ENCODE peak calls at places on chromosome 11, in eight cellular contexts. One of them, this sample, is unnamed.

GRCh38 chr11:5986885-5987284 is at the start of gene OR52L1:
- DNase-seq in HEK293T: no peak
- DNase-seq in NCI-H1092 treated with DMSO at 0.1 percent for 48 hours: no peak
- DNase-seq in MV-4-11: no peak
- DNase-seq in NCI-H774: no peak
- DNase-seq in M059J: no peak
- DNase-seq in left lung: no peak
- DNase-seq in GM23248: no peak
- DNase-seq in this sample: no peak

GRCh38 chr11:102664001-102664752 is 39.0 kb upstream of the MMP20 start:
- DNase-seq in HEK293T: peak; percentile 18
- DNase-seq in NCI-H1092 treated with DMSO at 0.1 percent for 48 hours: no peak
- DNase-seq in MV-4-11: peak; percentile 27
- DNase-seq in NCI-H774: no peak
- DNase-seq in M059J: no peak
- DNase-seq in left lung: no peak
- DNase-seq in GM23248: peak; percentile 31
- DNase-seq in this sample: no peak

GRCh38 chr11:33135216-33135615 is 26.1 kb downstream of the CSTF3 start:
- DNase-seq in HEK293T: no peak
- DNase-seq in NCI-H1092 treated with DMSO at 0.1 percent for 48 hours: no peak
- DNase-seq in MV-4-11: no peak
- DNase-seq in NCI-H774: no peak
- DNase-seq in M059J: no peak
- DNase-seq in left lung: no peak
- DNase-seq in GM23248: peak; percentile 84
- DNase-seq in this sample: no peak

GRCh38 chr11:103618532-103618931 is 417.9 kb upstream of the DDI1 start:
- DNase-seq in HEK293T: no peak
- DNase-seq in NCI-H1092 treated with DMSO at 0.1 percent for 48 hours: no peak
- DNase-seq in MV-4-11: no peak
- DNase-seq in NCI-H774: no peak
- DNase-seq in M059J: peak; percentile 40
- DNase-seq in left lung: no peak
- DNase-seq in GM23248: peak; percentile 85
- DNase-seq in this sample: no peak

GRCh38 chr11:40338062-40338461 is 1121.4 kb downstream of the LRRC4C start:
- DNase-seq in HEK293T: no peak
- DNase-seq in NCI-H1092 treated with DMSO at 0.1 percent for 48 hours: no peak
- DNase-seq in MV-4-11: no peak
- DNase-seq in NCI-H774: no peak
- DNase-seq in M059J: no peak
- DNase-seq in left lung: no peak
- DNase-seq in GM23248: no peak
- DNase-seq in this sample: no peak

GRCh38 chr11:33449798-33450197 is 192.6 kb downstream of the HIPK3 start:
- DNase-seq in HEK293T: no peak
- DNase-seq in NCI-H1092 treated with DMSO at 0.1 percent for 48 hours: no peak
- DNase-seq in MV-4-11: no peak
- DNase-seq in NCI-H774: no peak
- DNase-seq in M059J: peak; percentile 80
- DNase-seq in left lung: no peak
- DNase-seq in GM23248: peak; percentile 53
- DNase-seq in this sample: no peak

GRCh38 chr11:39992550-39992949 is 1466.9 kb downstream of the LRRC4C start:
- DNase-seq in HEK293T: no peak
- DNase-seq in NCI-H1092 treated with DMSO at 0.1 percent for 48 hours: no peak
- DNase-seq in MV-4-11: no peak
- DNase-seq in NCI-H774: no peak
- DNase-seq in M059J: no peak
- DNase-seq in left lung: no peak
- DNase-seq in GM23248: no peak
- DNase-seq in this sample: no peak

GRCh38 chr11:80702264-80702663 is 1261.4 kb upstream of the TENM4 start:
- DNase-seq in HEK293T: no peak
- DNase-seq in NCI-H1092 treated with DMSO at 0.1 percent for 48 hours: no peak
- DNase-seq in MV-4-11: no peak
- DNase-seq in NCI-H774: no peak
- DNase-seq in M059J: peak; percentile 73
- DNase-seq in left lung: no peak
- DNase-seq in GM23248: no peak
- DNase-seq in this sample: no peak

GRCh38 chr11:92531051-92531747 is 306.6 kb downstream of the FAT3 start:
- DNase-seq in HEK293T: no peak
- DNase-seq in NCI-H1092 treated with DMSO at 0.1 percent for 48 hours: no peak
- DNase-seq in MV-4-11: no peak
- DNase-seq in NCI-H774: no peak
- DNase-seq in M059J: no peak
- DNase-seq in left lung: no peak
- DNase-seq in GM23248: no peak
- DNase-seq in this sample: peak; percentile 99

GRCh38 chr11:24298126-24298525 is 198.7 kb upstream of the LUZP2 start:
- DNase-seq in HEK293T: no peak
- DNase-seq in NCI-H1092 treated with DMSO at 0.1 percent for 48 hours: no peak
- DNase-seq in MV-4-11: no peak
- DNase-seq in NCI-H774: no peak
- DNase-seq in M059J: no peak
- DNase-seq in left lung: no peak
- DNase-seq in GM23248: peak; percentile 15
- DNase-seq in this sample: no peak

GRCh38 chr11:126628790-126629621 is 273.5 kb downstream of the ST3GAL4 start:
- DNase-seq in HEK293T: no peak
- DNase-seq in NCI-H1092 treated with DMSO at 0.1 percent for 48 hours: peak; percentile 83
- DNase-seq in MV-4-11: no peak
- DNase-seq in NCI-H774: no peak
- DNase-seq in M059J: no peak
- DNase-seq in left lung: no peak
- DNase-seq in GM23248: peak; percentile 95
- DNase-seq in this sample: peak; percentile 48

GRCh38 chr11:10139656-10140055 is 154.4 kb downstream of the SBF2 start:
- DNase-seq in HEK293T: no peak
- DNase-seq in NCI-H1092 treated with DMSO at 0.1 percent for 48 hours: no peak
- DNase-seq in MV-4-11: no peak
- DNase-seq in NCI-H774: no peak
- DNase-seq in M059J: peak; percentile 75
- DNase-seq in left lung: no peak
- DNase-seq in GM23248: peak; percentile 87
- DNase-seq in this sample: no peak

GRCh38 chr11:125724125-125724524 is 22.0 kb upstream of the PATE1 start:
- DNase-seq in HEK293T: no peak
- DNase-seq in NCI-H1092 treated with DMSO at 0.1 percent for 48 hours: peak; percentile 32
- DNase-seq in MV-4-11: peak; percentile 18
- DNase-seq in NCI-H774: no peak
- DNase-seq in M059J: peak; percentile 40
- DNase-seq in left lung: no peak
- DNase-seq in GM23248: peak; percentile 38
- DNase-seq in this sample: peak; percentile 41

GRCh38 chr11:35662061-35662648 is 420 bp upstream of the TRIM44 start:
- DNase-seq in HEK293T: no peak
- DNase-seq in NCI-H1092 treated with DMSO at 0.1 percent for 48 hours: peak; percentile 71
- DNase-seq in MV-4-11: no peak
- DNase-seq in NCI-H774: no peak
- DNase-seq in M059J: peak; percentile 31
- DNase-seq in left lung: no peak
- DNase-seq in GM23248: peak; percentile 38
- DNase-seq in this sample: peak; percentile 79

GRCh38 chr11:93234602-93235207 is 36.9 kb upstream of the SLC36A4 start:
- DNase-seq in HEK293T: peak; percentile 77
- DNase-seq in NCI-H1092 treated with DMSO at 0.1 percent for 48 hours: peak; percentile 90
- DNase-seq in MV-4-11: peak; percentile 59
- DNase-seq in NCI-H774: peak; percentile 93
- DNase-seq in M059J: peak; percentile 68
- DNase-seq in left lung: peak; percentile 67
- DNase-seq in GM23248: peak; percentile 90
- DNase-seq in this sample: peak; percentile 84

GRCh38 chr11:14612624-14613023 is 31.0 kb upstream of the PDE3B start:
- DNase-seq in HEK293T: no peak
- DNase-seq in NCI-H1092 treated with DMSO at 0.1 percent for 48 hours: no peak
- DNase-seq in MV-4-11: peak; percentile 20
- DNase-seq in NCI-H774: no peak
- DNase-seq in M059J: no peak
- DNase-seq in left lung: no peak
- DNase-seq in GM23248: no peak
- DNase-seq in this sample: no peak

This sample was measured in NCI-H526 treated with DMSO at 0.1 percent for 48 hours.